ENCODE peak calls at places on chromosomes 3 and 15, in six cellular contexts. O is GM12878, I is SK-N-SH, V is H1, E is GM12891, Y is HepG2. L is an unnamed sample.

GRCh38 chr15:72902245-72902928 is 118.8 kb upstream of the ADPGK start:
- DNase-seq in V (no peak), Y (no peak), I (no peak), O (no peak), E (no peak), L (no peak)

GRCh38 chr3:18098960-18099587 is 326.1 kb downstream of the SATB1 start:
- DNase-seq in O (no peak), I (no peak), E (no peak), V (peak; percentile 71), Y (no peak), L (no peak)

GRCh38 chr15:78282324-78282723 is 17.1 kb downstream of the SKIC8 start:
- DNase-seq in O (no peak), Y (no peak), I (no peak), E (no peak), V (no peak), L (no peak)

GRCh38 chr3:58835075-58835474 is 168.5 kb upstream of the FAM3D start:
- DNase-seq in E (no peak), O (no peak), I (no peak), V (no peak), Y (no peak), L (no peak)

GRCh38 chr3:186806173-186807055 is at the start of gene RFC4:
- DNase-seq in E (peak; percentile 60), O (no peak), V (no peak), I (peak; percentile 88), Y (peak; percentile 72), L (peak; percentile 64)

GRCh38 chr3:55897573-55898224 is 410.6 kb upstream of the WNT5A start:
- DNase-seq in Y (no peak), V (no peak), O (no peak), I (peak; percentile 38), E (no peak), L (no peak)

GRCh38 chr15:80689716-80690115 is 5.4 kb upstream of the ABHD17C start:
- DNase-seq in E (no peak), V (no peak), O (no peak), I (no peak), Y (no peak), L (no peak)

GRCh38 chr15:48674876-48675275 is 29.4 kb upstream of the FBN1 start:
- DNase-seq in E (no peak), V (no peak), I (no peak), Y (no peak), O (no peak), L (no peak)

GRCh38 chr15:90184119-90184785 is 16.9 kb upstream of the SEMA4B start:
- DNase-seq in I (no peak), E (no peak), Y (peak; percentile 24), V (no peak), O (peak; percentile 76), L (peak; percentile 49)

GRCh38 chr3:55461896-55462295 is 25.2 kb downstream of the WNT5A start:
- DNase-seq in Y (no peak), E (no peak), I (no peak), O (no peak), V (no peak), L (no peak)

GRCh38 chr15:47812436-47813109 is 95.3 kb downstream of the SEMA6D start:
- DNase-seq in Y (peak; percentile 11), E (no peak), V (no peak), O (peak; percentile 32), I (no peak), L (no peak)

GRCh38 chr3:115517457-115518050 is 105.8 kb upstream of the GAP43 start:
- DNase-seq in E (no peak), O (no peak), Y (no peak), I (no peak), V (no peak), L (no peak)

GRCh38 chr15:85564686-85565085 is 184.3 kb downstream of the AKAP13 start:
- DNase-seq in I (no peak), E (no peak), Y (no peak), O (no peak), V (no peak), L (no peak)

GRCh38 chr3:150544040-150544439 is 2.3 kb downstream of the SERP1 start:
- DNase-seq in O (no peak), Y (no peak), E (no peak), I (no peak), V (no peak), L (no peak)

GRCh38 chr3:134527037-134527436 is 41.2 kb downstream of the CEP63 start:
- DNase-seq in I (peak; percentile 5), O (no peak), V (peak; percentile 13), E (no peak), Y (peak; percentile 16), L (no peak)

GRCh38 chr3:183904833-183905780 is 20.4 kb upstream of the PARL start:
- DNase-seq in E (no peak), I (no peak), V (no peak), Y (no peak), O (no peak), L (no peak)

GRCh38 chr15:33834892-33835730 is 133.2 kb upstream of the CHRM5 start:
- DNase-seq in O (no peak), V (peak; percentile 13), I (no peak), Y (no peak), E (no peak), L (no peak)

GRCh38 chr3:17025594-17026139 is 140.9 kb downstream of the PLCL2 start:
- DNase-seq in E (no peak), O (no peak), I (no peak), V (no peak), Y (no peak), L (no peak)

GRCh38 chr3:26712211-26713026 is 89.8 kb downstream of the LRRC3B start:
- DNase-seq in E (no peak), Y (peak; percentile 34), O (no peak), V (no peak), I (peak; percentile 26), L (no peak)

GRCh38 chr15:26620528-26620927 is 152.3 kb downstream of the GABRB3 start:
- DNase-seq in Y (no peak), E (no peak), I (peak; percentile 46), O (no peak), V (no peak), L (no peak)

GRCh38 chr3:154428369-154429206 is 1.4 kb downstream of the GPR149 start:
- DNase-seq in O (no peak), E (no peak), V (no peak), Y (no peak), I (peak; percentile 42), L (no peak)

GRCh38 chr15:73108676-73109075 is 56.4 kb downstream of the NEO1 start:
- DNase-seq in I (no peak), V (no peak), Y (no peak), E (no peak), O (no peak), L (no peak)

GRCh38 chr3:43328653-43329052 is 42.3 kb downstream of the SNRK start:
- DNase-seq in E (no peak), Y (no peak), O (no peak), I (no peak), V (no peak), L (no peak)

GRCh38 chr3:162441716-162442115 is 945.1 kb downstream of the OTOL1 start:
- DNase-seq in E (no peak), Y (no peak), I (no peak), O (no peak), V (no peak), L (no peak)

GRCh38 chr3:139108253-139108969 is 63.7 kb upstream of the PRR23C start:
- DNase-seq in O (no peak), V (no peak), Y (no peak), E (no peak), I (no peak), L (no peak)

GRCh38 chr15:83064859-83065258 is 2.2 kb downstream of the BTBD1 start:
- DNase-seq in E (no peak), Y (no peak), V (no peak), O (no peak), I (no peak), L (no peak)

GRCh38 chr3:16373270-16373785 is 108.3 kb downstream of the OXNAD1 start:
- DNase-seq in V (no peak), Y (no peak), E (no peak), O (no peak), I (no peak), L (no peak)

GRCh38 chr3:101131767-101132166 is 138.5 kb upstream of the ABI3BP start:
- DNase-seq in I (no peak), V (no peak), E (no peak), O (no peak), Y (no peak), L (no peak)

GRCh38 chr3:16203031-16203430 is 28.6 kb downstream of the GALNT15 start:
- DNase-seq in Y (no peak), I (no peak), E (no peak), V (no peak), O (no peak), L (no peak)

GRCh38 chr15:73677146-73677607 is 7.0 kb upstream of the CD276 start:
- DNase-seq in Y (peak; percentile 65), I (peak; percentile 60), O (no peak), V (no peak), E (no peak), L (no peak)

GRCh38 chr3:52829906-52830463 is 487 bp downstream of the ITIH4 start:
- DNase-seq in E (no peak), Y (no peak), O (no peak), I (no peak), V (no peak), L (no peak)

GRCh38 chr3:124582196-124582595 is 148.1 kb upstream of the UMPS start:
- DNase-seq in E (no peak), V (no peak), Y (no peak), O (no peak), I (no peak), L (no peak)

GRCh38 chr3:124584552-124585391 is 145.5 kb upstream of the UMPS start:
- DNase-seq in O (no peak), Y (peak; percentile 73), V (no peak), E (peak; percentile 35), I (peak; percentile 91), L (peak; percentile 38)

GRCh38 chr3:124584245-124584551 is 146.1 kb upstream of the UMPS start:
- DNase-seq in Y (no peak), O (no peak), V (no peak), I (no peak), E (no peak), L (no peak)

GRCh38 chr3:124579641-124580040 is 150.6 kb upstream of the UMPS start:
- DNase-seq in I (no peak), Y (no peak), O (no peak), V (no peak), E (no peak), L (no peak)

GRCh38 chr3:124582621-124583437 is 147.4 kb upstream of the UMPS start:
- DNase-seq in V (no peak), I (no peak), Y (peak; percentile 73), O (no peak), E (no peak), L (no peak)
- TF ChIP-seq TAF1 in V (no peak), I (no peak), Y (no peak), O (no peak), E (no peak), L (no peak)

GRCh38 chr15:69585937-69586336 is 133.3 kb downstream of the RPLP1 start:
- DNase-seq in E (no peak), Y (no peak), I (no peak), O (no peak), V (no peak), L (no peak)
- TF ChIP-seq POLR2AphosphoS5 in E (no peak), Y (no peak), I (no peak), O (no peak), V (no peak), L (no peak)

GRCh38 chr15:68408526-68408925 is 23.4 kb downstream of the ITGA11 start:
- DNase-seq in I (no peak), V (no peak), E (no peak), O (no peak), Y (no peak), L (no peak)
- TF ChIP-seq TAF1 in I (no peak), V (no peak), E (no peak), O (no peak), Y (no peak), L (no peak)

GRCh38 chr15:40871749-40872617 is 2.1 kb downstream of the RHOV start:
- DNase-seq in O (peak; percentile 76), Y (no peak), E (peak; percentile 44), V (no peak), I (no peak), L (no peak)
- TF ChIP-seq POLR2AphosphoS5 in O (peak; percentile 89), Y (no peak), E (peak; percentile 48), V (no peak), I (no peak), L (peak; percentile 79)